ENCODE peak calls at places on chromosomes 6 and 20, in nine cellular contexts. J is transverse colon, X is A549, F is tibial nerve, V is ovary, W is HepG2, R is GM12878, P is sigmoid colon, Z is stomach. C is an unnamed sample.
A peak's percentile ranks its signal among the peaks of the same experiment; 100 is the strongest.

GRCh38 chr6:13648850-13649249 is 33.7 kb downstream of the NOL7 start:
- DNase-seq in J (no peak), X (no peak), F (no peak), V (no peak), W (no peak), R (no peak), P (no peak), Z (no peak), C (no peak)

GRCh38 chr6:39003488-39003887 is 45.1 kb upstream of the GLP1R start:
- DNase-seq in J (no peak), X (no peak), F (no peak), V (no peak), W (no peak), R (no peak), P (no peak), Z (no peak), C (no peak)

GRCh38 chr20:45626540-45626939 is 3.0 kb upstream of the WFDC10A start:
- DNase-seq in J (no peak), X (no peak), F (no peak), V (no peak), W (no peak), R (no peak), P (no peak), Z (no peak), C (no peak)

GRCh38 chr6:18350271-18350670 is 36.9 kb upstream of the RNF144B start:
- DNase-seq in J (no peak), X (no peak), F (no peak), V (no peak), W (no peak), R (no peak), P (no peak), Z (no peak), C (no peak)

GRCh38 chr6:164826831-164827468 is 482.5 kb downstream of the C6orf118 start:
- DNase-seq in J (no peak), X (peak; percentile 3), F (no peak), V (no peak), W (no peak), R (no peak), P (no peak), Z (no peak), C (no peak)

GRCh38 chr6:159762681-159763293 is 942 bp downstream of the ACAT2 start:
- DNase-seq in J (peak; percentile 36), X (peak; percentile 9), F (peak; percentile 12), V (peak; percentile 53), W (peak; percentile 74), R (no peak), P (peak; percentile 73), Z (no peak), C (no peak)

GRCh38 chr6:135181333-135182119 is 418 bp downstream of the MYB start:
- DNase-seq in J (peak; percentile 14), X (peak; percentile 10), F (no peak), V (no peak), W (no peak), R (no peak), P (no peak), Z (no peak), C (no peak)

GRCh38 chr6:13488896-13489237 is 1.5 kb upstream of the GFOD1 start:
- DNase-seq in J (no peak), X (no peak), F (peak; percentile 23), V (peak; percentile 26), W (no peak), R (no peak), P (no peak), Z (no peak), C (no peak)

GRCh38 chr6:138817799-138818198 is 21.9 kb downstream of the ECT2L start:
- DNase-seq in J (peak; percentile 89), X (no peak), F (no peak), V (no peak), W (no peak), R (no peak), P (no peak), Z (peak; percentile 90), C (no peak)

GRCh38 chr20:19601133-19601810 is 156.8 kb upstream of the RIN2 start:
- DNase-seq in J (no peak), X (peak; percentile 19), F (no peak), V (no peak), W (no peak), R (no peak), P (no peak), Z (no peak), C (no peak)

GRCh38 chr6:10759312-10759839 is 11.8 kb downstream of the TMEM14B start:
- DNase-seq in J (no peak), X (peak; percentile 91), F (no peak), V (no peak), W (peak; percentile 88), R (no peak), P (no peak), Z (no peak), C (no peak)

GRCh38 chr6:97594834-97595233 is 311.8 kb upstream of the MMS22L start:
- DNase-seq in J (no peak), X (no peak), F (no peak), V (no peak), W (no peak), R (no peak), P (no peak), Z (no peak), C (no peak)

GRCh38 chr20:32289661-32290431 is 12.4 kb downstream of the KIF3B start:
- DNase-seq in J (peak; percentile 68), X (peak; percentile 44), F (no peak), V (no peak), W (peak; percentile 100), R (no peak), P (no peak), Z (peak; percentile 46), C (no peak)

GRCh38 chr6:119310486-119311036 is 39.0 kb downstream of the MAN1A1 start:
- DNase-seq in J (no peak), X (no peak), F (no peak), V (no peak), W (no peak), R (no peak), P (no peak), Z (no peak), C (no peak)
- TF ChIP-seq EP300 in J (no peak), X (no peak), F (no peak), V (no peak), W (no peak), R (no peak), P (no peak), Z (no peak), C (no peak)

GRCh38 chr20:33626190-33626589 is 35.9 kb upstream of the C20orf144 start:
- DNase-seq in J (no peak), X (no peak), F (no peak), V (no peak), W (no peak), R (no peak), P (no peak), Z (no peak), C (no peak)

GRCh38 chr20:33627577-33628216 is 34.4 kb upstream of the C20orf144 start:
- DNase-seq in J (no peak), X (no peak), F (no peak), V (no peak), W (no peak), R (no peak), P (no peak), Z (no peak), C (no peak)

GRCh38 chr20:33630507-33630906 is 31.6 kb upstream of the C20orf144 start:
- DNase-seq in J (no peak), X (no peak), F (no peak), V (no peak), W (no peak), R (no peak), P (no peak), Z (no peak), C (no peak)

GRCh38 chr20:33629533-33629932 is 32.6 kb upstream of the C20orf144 start:
- DNase-seq in J (no peak), X (no peak), F (no peak), V (no peak), W (no peak), R (no peak), P (no peak), Z (no peak), C (no peak)

GRCh38 chr20:33629979-33630378 is 32.1 kb upstream of the C20orf144 start:
- DNase-seq in J (no peak), X (no peak), F (no peak), V (no peak), W (no peak), R (no peak), P (no peak), Z (no peak), C (no peak)
- H3K27ac ChIP-seq in J (no peak overlapping the region), X (no peak overlapping the region), F (no peak overlapping the region), V (no peak overlapping the region), W (no peak overlapping the region), R (no peak overlapping the region), P (no peak overlapping the region), Z (no peak overlapping the region), C (no peak overlapping the region)

DNA sequence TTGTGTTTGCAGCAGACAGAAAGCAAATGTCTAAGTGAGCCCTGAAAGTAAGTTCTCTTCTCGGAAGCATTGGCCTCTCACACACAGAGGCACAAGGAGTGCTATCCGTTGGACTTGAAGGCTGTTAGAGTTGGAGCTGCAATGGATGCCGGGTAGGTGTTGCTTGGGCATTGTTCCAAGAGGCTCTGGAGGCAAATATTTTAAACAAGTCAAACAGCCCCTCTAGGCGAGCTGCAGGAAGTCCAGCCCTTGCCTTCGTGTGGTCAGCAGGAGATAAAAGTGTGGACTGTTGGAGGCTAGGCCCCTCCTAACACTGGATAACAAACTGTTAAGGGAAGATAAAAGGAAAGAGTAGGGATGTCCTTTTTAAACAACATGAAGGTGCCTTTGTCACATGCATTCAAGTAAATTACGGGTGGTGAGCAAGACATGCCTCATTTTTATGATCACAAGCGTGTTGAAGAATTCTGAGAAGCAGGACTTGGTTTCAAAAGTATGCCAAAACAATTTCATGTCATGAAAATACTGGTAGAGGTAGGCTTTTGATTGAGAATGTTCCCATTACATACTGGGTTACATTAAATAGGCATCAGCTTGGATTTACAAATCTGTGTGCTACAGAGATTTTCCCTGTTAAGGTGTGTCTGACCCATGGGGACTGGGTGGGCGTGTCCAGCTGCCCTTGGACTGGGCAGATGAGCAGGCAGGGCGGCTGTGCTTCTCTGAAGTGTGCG is 57.4 kb downstream of the RREB1 start:
- DNase-seq in J (no peak), X (no peak), F (no peak), V (no peak), W (peak; percentile 94), R (no peak), P (no peak), Z (peak; percentile 63), C (no peak)
- H3K4me1 ChIP-seq in J (peaks cover 87% of the 10 kb centered on the region), X (peaks cover 57% of the 10 kb centered on the region), F (peaks cover 46% of the 10 kb centered on the region), V (peaks cover 23% of the 10 kb centered on the region), W (peaks cover 100% of the 10 kb centered on the region), R (peaks cover 18% of the 10 kb centered on the region), P (peaks cover 86% of the 10 kb centered on the region), Z (peaks cover 94% of the 10 kb centered on the region), C (peaks cover 76% of the 10 kb centered on the region)

DNA sequence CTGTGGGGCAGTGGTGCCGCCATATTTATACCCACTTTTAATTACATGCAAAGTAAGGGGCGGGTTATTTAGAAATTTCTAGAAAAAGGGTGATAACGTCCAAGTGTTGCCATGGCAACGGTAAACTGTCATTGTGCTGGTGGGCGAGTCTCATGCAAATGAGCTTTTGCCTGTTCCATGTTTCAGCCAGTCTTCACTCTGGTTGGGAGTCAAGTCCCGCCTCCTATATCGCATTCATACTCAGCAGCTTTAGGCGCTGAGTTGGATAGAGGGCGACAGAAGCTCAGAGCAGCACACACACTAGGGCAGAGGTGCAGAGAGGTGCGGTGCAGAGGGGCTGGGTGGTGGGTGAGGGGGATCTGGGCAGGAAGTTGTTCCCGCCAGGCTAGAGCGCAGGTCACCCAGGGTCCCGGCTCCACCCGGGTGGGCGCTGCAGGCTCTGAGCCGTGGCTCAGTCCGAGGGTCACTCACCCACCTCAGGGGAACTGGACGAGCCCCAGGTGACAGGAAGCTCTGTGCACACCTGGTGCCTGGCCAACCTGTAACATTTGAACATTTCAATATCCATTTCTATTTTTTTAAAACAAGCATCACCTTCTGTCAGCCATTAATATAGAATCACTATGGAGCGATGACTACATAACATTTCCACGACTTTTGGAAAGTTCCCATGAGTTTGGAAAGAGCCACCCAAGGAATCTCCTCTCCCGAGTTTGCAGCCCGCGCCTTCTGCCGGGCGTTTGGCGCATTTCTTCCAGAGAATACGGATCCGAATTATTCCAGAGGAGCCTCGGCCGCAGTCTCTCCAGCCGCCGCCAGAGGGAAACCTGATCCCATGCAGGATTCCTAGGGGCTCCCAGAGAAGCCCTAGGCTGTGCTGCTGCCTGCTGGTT is 89.1 kb upstream of the PHACTR3 start:
- DNase-seq in J (peak; percentile 73), X (peak; percentile 68), F (peak; percentile 65), V (peak; percentile 29), W (peak; percentile 73), R (no peak), P (no peak), Z (peak; percentile 77), C (peak; percentile 92)
- TF ChIP-seq EP300 in J (no peak), X (no peak), F (peak; percentile 22), V (no peak), W (no peak), R (no peak), P (no peak), Z (no peak), C (no peak)